ENCODE peak calls at places on chromosome 15, in eight cellular contexts. R, L, N, E, O, Q, J and T are unnamed samples.

GRCh38 chr15:78947506-78947905 is 2.7 kb upstream of the CTSH start:
- DNase-seq in R (no peak), L (no peak), N (no peak), E (no peak), O (no peak), Q (no peak), J (no peak), T (no peak)

GRCh38 chr15:31402003-31402402 is 75.4 kb downstream of the KLF13 start:
- DNase-seq in R (no peak), L (no peak), N (no peak), E (no peak), O (no peak), Q (no peak), J (no peak), T (no peak)

GRCh38 chr15:22913646-22914380 is 66.4 kb downstream of the CYFIP1 start:
- DNase-seq in R (no peak), L (no peak), N (no peak), E (no peak), O (no peak), Q (no peak), J (no peak), T (no peak)

GRCh38 chr15:71781179-71781964 is 29.0 kb upstream of the NR2E3 start:
- DNase-seq in R (no peak), L (no peak), N (no peak), E (no peak), O (no peak), Q (no peak), J (no peak), T (no peak)

GRCh38 chr15:65201918-65202317 is 9.4 kb downstream of the CILP start:
- DNase-seq in R (no peak), L (no peak), N (no peak), E (no peak), O (no peak), Q (no peak), J (no peak), T (no peak)

GRCh38 chr15:70523192-70523591 is 240.2 kb downstream of the UACA start:
- DNase-seq in R (no peak), L (no peak), N (no peak), E (no peak), O (no peak), Q (peak; percentile 25), J (no peak), T (no peak)

GRCh38 chr15:69820819-69821218 is 276.9 kb downstream of the TLE3 start:
- DNase-seq in R (no peak), L (no peak), N (no peak), E (no peak), O (no peak), Q (peak; percentile 97), J (peak; percentile 17), T (no peak)

GRCh38 chr15:63931556-63931955 is 97.8 kb upstream of the HERC1 start:
- DNase-seq in R (no peak), L (no peak), N (no peak), E (no peak), O (no peak), Q (peak; percentile 26), J (no peak), T (no peak)

GRCh38 chr15:51105430-51106016 is 10.8 kb upstream of the TNFAIP8L3 start:
- DNase-seq in R (peak; percentile 33), L (no peak), N (no peak), E (no peak), O (no peak), Q (no peak), J (no peak), T (no peak)

GRCh38 chr15:35281515-35281914 is 196.4 kb upstream of the NANOGP8 start:
- DNase-seq in R (peak; percentile 46), L (no peak), N (no peak), E (no peak), O (no peak), Q (no peak), J (no peak), T (no peak)

GRCh38 chr15:64351265-64351664 is 4.7 kb downstream of the CSNK1G1 start:
- DNase-seq in R (no peak), L (no peak), N (no peak), E (no peak), O (no peak), Q (no peak), J (no peak), T (no peak)

GRCh38 chr15:63408514-63408913 is 26.9 kb upstream of the CA12 start:
- DNase-seq in R (no peak), L (peak; percentile 59), N (no peak), E (no peak), O (no peak), Q (no peak), J (no peak), T (no peak)

GRCh38 chr15:99433757-99434211 is 132.0 kb upstream of the MEF2A start:
- DNase-seq in R (no peak), L (no peak), N (no peak), E (peak; percentile 7), O (no peak), Q (no peak), J (no peak), T (no peak)

GRCh38 chr15:96273317-96274086 is 57.0 kb upstream of the NR2F2 start:
- DNase-seq in R (peak; percentile 100), L (peak; percentile 86), N (no peak), E (no peak), O (peak; percentile 80), Q (no peak), J (no peak), T (no peak)

GRCh38 chr15:83943043-83943442 is 289.1 kb downstream of the ADAMTSL3 start:
- DNase-seq in R (no peak), L (no peak), N (no peak), E (no peak), O (no peak), Q (no peak), J (no peak), T (no peak)

GRCh38 chr15:95884276-95884675 is 446.2 kb upstream of the NR2F2 start:
- DNase-seq in R (no peak), L (peak; percentile 5), N (no peak), E (no peak), O (no peak), Q (peak; percentile 63), J (no peak), T (no peak)

DNA sequence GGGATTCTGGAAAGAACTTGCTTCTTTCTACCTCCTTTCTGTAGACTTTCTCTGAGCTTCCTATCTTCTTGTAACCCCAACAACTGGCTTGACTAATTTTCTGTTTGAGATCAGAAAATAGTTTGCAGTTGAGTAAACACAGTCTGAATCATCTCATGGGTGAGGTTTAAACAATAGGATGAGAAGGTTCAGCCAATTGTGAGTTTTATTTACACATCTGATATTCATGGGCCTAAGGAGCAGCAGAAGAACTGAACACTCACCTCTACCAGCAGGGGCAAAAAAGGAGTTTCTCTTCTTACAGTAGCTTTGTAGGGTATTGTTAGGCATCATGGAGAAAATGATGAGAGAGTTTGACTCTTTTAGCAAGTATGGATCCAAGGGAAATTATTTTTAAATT is 54.2 kb downstream of the DTWD1 start:
- DNase-seq in R (peak; percentile 86), L (peak; percentile 82), N (no peak), E (no peak), O (no peak), Q (no peak), J (no peak), T (no peak)
- TF ChIP-seq CTCF in R (peak; percentile 46), L (peak; percentile 57), N (no peak), E (no peak), O (no peak), Q (peak; percentile 59), J (no peak), T (no peak)

GRCh38 chr15:52336530-52336929 is 40.9 kb upstream of the MYO5C start:
- DNase-seq in R (no peak), L (no peak), N (no peak), E (no peak), O (no peak), Q (no peak), J (peak; percentile 35), T (no peak)
- TF ChIP-seq CTCF in R (no peak), L (no peak), N (no peak), E (no peak), O (no peak), Q (peak; percentile 37), J (peak; percentile 55), T (no peak)

GRCh38 chr15:81196576-81197254 is at the start of gene IL16:
- DNase-seq in R (no peak), L (no peak), N (no peak), E (no peak), O (no peak), Q (no peak), J (no peak), T (no peak)

GRCh38 chr15:81197255-81197630 is 564 bp downstream of the IL16 start:
- DNase-seq in R (no peak), L (no peak), N (no peak), E (no peak), O (no peak), Q (no peak), J (no peak), T (no peak)

GRCh38 chr15:81197688-81198281 is 1.1 kb downstream of the IL16 start:
- DNase-seq in R (no peak), L (no peak), N (no peak), E (no peak), O (no peak), Q (no peak), J (no peak), T (no peak)

GRCh38 chr15:81195339-81195864 is 1.3 kb upstream of the IL16 start:
- DNase-seq in R (no peak), L (no peak), N (no peak), E (no peak), O (no peak), Q (no peak), J (no peak), T (no peak)

DNA sequence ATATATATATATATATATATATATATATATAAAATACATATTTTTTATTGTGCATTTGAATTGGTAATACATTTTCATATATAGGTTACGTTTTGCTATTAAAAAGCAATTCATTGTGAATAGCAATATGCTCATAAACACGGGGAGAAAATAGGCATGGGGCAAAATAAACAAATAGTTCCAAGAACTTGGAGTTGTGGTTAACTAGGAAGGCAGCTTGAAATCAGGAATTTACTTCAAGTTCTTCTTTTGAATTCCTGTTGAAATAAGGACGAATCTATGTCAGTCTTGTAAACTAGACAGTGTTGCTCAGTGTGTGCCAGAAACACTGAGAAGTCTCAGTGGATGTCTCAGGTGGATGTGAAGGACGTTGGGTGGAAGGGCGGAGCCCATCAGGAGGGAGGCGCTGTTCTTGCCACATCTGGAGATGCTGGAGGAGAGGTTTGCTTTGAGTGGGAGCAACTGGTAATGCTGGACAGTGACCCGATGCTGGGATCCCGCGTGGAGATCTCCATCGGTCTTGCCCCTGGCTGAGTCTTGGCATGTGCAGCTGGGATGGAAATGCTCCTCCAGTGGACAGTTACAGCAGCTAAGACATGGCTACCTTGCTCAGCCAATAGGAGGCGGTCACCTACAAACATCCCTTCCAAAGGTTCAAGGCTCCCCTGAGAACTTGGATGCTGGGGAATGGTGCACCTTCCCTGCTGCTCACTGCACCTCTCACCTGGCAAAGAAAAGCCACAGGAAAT is 2.5 kb downstream of the IL16 start:
- DNase-seq in R (no peak), L (no peak), N (no peak), E (no peak), O (no peak), Q (no peak), J (no peak), T (no peak)
- TF ChIP-seq CTCF in R (no peak), L (no peak), N (no peak), E (no peak), O (no peak), Q (peak; percentile 35), J (no peak), T (no peak)

DNA sequence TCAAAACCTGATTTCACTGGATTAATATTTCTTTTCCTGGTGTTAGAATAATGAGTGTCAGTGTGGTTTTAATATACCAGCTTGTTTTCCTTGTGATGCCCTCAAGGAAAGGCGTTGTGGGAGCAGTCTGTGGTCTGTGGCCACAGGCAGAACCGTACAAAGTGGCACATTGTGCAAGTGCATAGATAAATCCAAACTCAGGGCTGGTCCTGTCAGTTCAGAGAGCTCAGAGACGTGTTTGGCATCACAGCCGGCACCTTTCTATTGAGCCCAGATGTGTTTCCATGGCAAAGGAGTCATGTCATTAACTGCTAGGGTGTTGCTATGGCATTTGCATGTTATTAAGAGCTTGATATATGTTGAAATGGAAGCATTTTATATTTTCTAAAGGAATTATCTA is 289.9 kb upstream of the RASGRP1 start:
- DNase-seq in R (peak; percentile 80), L (peak; percentile 23), N (no peak), E (no peak), O (no peak), Q (no peak), J (no peak), T (no peak)
- TF ChIP-seq CTCF in R (no peak), L (no peak), N (no peak), E (no peak), O (no peak), Q (no peak), J (no peak), T (no peak)